ENCODE peak calls at places on chromosomes 5 and 9, in ten cellular contexts. One of them, this sample, is unnamed. For H3K4me1, the result is how much of the 10 kb centered on the place peaks cover.

GRCh38 chr9:85960688-85961093 is 19.7 kb downstream of the NAA35 start:
- DNase-seq in ascending aorta: no peak
- DNase-seq in transverse colon: no peak
- DNase-seq in heart left ventricle: no peak
- DNase-seq in H9: no peak
- DNase-seq in PC-3: no peak
- DNase-seq in body of pancreas: peak
- DNase-seq in psoas muscle: no peak
- DNase-seq in mammary epithelial cell: no peak
- DNase-seq in left ventricle myocardium inferior: no peak
- DNase-seq in this sample: no peak

GRCh38 chr5:177606071-177607051 is 6.4 kb downstream of the B4GALT7 start:
- DNase-seq in transverse colon: no peak
- DNase-seq in mammary epithelial cell: no peak
- DNase-seq in left ventricle myocardium inferior: no peak
- DNase-seq in PC-3: no peak
- DNase-seq in H9: no peak
- DNase-seq in psoas muscle: no peak
- DNase-seq in body of pancreas: no peak
- DNase-seq in ascending aorta: no peak
- DNase-seq in heart left ventricle: no peak
- DNase-seq in this sample: no peak

GRCh38 chr9:38068866-38069628 is at the start of gene SHB:
- DNase-seq in heart left ventricle: peak
- DNase-seq in left ventricle myocardium inferior: peak
- DNase-seq in psoas muscle: peak
- DNase-seq in mammary epithelial cell: peak
- DNase-seq in PC-3: peak
- DNase-seq in ascending aorta: peak
- DNase-seq in H9: peak
- DNase-seq in transverse colon: peak
- DNase-seq in body of pancreas: peak
- DNase-seq in this sample: peak

GRCh38 chr5:109479260-109479860 is 69.6 kb upstream of the PJA2 start:
- DNase-seq in psoas muscle: no peak
- DNase-seq in body of pancreas: no peak
- DNase-seq in PC-3: peak
- DNase-seq in ascending aorta: no peak
- DNase-seq in mammary epithelial cell: no peak
- DNase-seq in left ventricle myocardium inferior: no peak
- DNase-seq in H9: no peak
- DNase-seq in transverse colon: no peak
- DNase-seq in heart left ventricle: no peak
- DNase-seq in this sample: peak

GRCh38 chr5:181167814-181168488 is 20.6 kb downstream of the OR2V2 start:
- DNase-seq in PC-3: peak
- DNase-seq in transverse colon: no peak
- DNase-seq in left ventricle myocardium inferior: no peak
- DNase-seq in ascending aorta: no peak
- DNase-seq in heart left ventricle: no peak
- DNase-seq in body of pancreas: no peak
- DNase-seq in psoas muscle: no peak
- DNase-seq in mammary epithelial cell: no peak
- DNase-seq in H9: peak
- DNase-seq in this sample: no peak

GRCh38 chr9:132894857-132895846 is 16.5 kb downstream of the SPACA9 start:
- DNase-seq in heart left ventricle: no peak
- DNase-seq in PC-3: peak
- DNase-seq in psoas muscle: no peak
- DNase-seq in ascending aorta: no peak
- DNase-seq in left ventricle myocardium inferior: no peak
- DNase-seq in transverse colon: no peak
- DNase-seq in body of pancreas: no peak
- DNase-seq in H9: no peak
- DNase-seq in mammary epithelial cell: no peak
- DNase-seq in this sample: no peak

GRCh38 chr5:174535691-174536090 is 188.7 kb upstream of the MSX2 start:
- DNase-seq in PC-3: peak
- DNase-seq in body of pancreas: no peak
- DNase-seq in heart left ventricle: no peak
- DNase-seq in transverse colon: no peak
- DNase-seq in ascending aorta: no peak
- DNase-seq in H9: no peak
- DNase-seq in mammary epithelial cell: peak
- DNase-seq in left ventricle myocardium inferior: no peak
- DNase-seq in psoas muscle: no peak
- DNase-seq in this sample: no peak

GRCh38 chr9:112535364-112535763 is 48.7 kb downstream of the KIAA1958 start:
- DNase-seq in body of pancreas: no peak
- DNase-seq in heart left ventricle: no peak
- DNase-seq in transverse colon: no peak
- DNase-seq in left ventricle myocardium inferior: no peak
- DNase-seq in psoas muscle: no peak
- DNase-seq in ascending aorta: no peak
- DNase-seq in PC-3: no peak
- DNase-seq in mammary epithelial cell: no peak
- DNase-seq in H9: no peak
- DNase-seq in this sample: no peak

GRCh38 chr9:133711428-133712220 is 26.5 kb downstream of the SARDH start:
- DNase-seq in H9: no peak
- DNase-seq in transverse colon: no peak
- DNase-seq in mammary epithelial cell: no peak
- DNase-seq in left ventricle myocardium inferior: no peak
- DNase-seq in ascending aorta: no peak
- DNase-seq in psoas muscle: no peak
- DNase-seq in body of pancreas: peak
- DNase-seq in heart left ventricle: no peak
- DNase-seq in PC-3: no peak
- DNase-seq in this sample: peak

GRCh38 chr9:971901-972511 is 4.4 kb upstream of the DMRT3 start:
- DNase-seq in body of pancreas: peak
- DNase-seq in PC-3: no peak
- DNase-seq in ascending aorta: no peak
- DNase-seq in psoas muscle: peak
- DNase-seq in transverse colon: peak
- DNase-seq in mammary epithelial cell: no peak
- DNase-seq in heart left ventricle: no peak
- DNase-seq in H9: peak
- DNase-seq in left ventricle myocardium inferior: no peak
- DNase-seq in this sample: peak

GRCh38 chr9:115650768-115651167 is 502.8 kb upstream of the PAPPA start:
- DNase-seq in mammary epithelial cell: peak
- DNase-seq in transverse colon: no peak
- DNase-seq in left ventricle myocardium inferior: no peak
- DNase-seq in PC-3: no peak
- DNase-seq in H9: no peak
- DNase-seq in ascending aorta: no peak
- DNase-seq in body of pancreas: no peak
- DNase-seq in psoas muscle: no peak
- DNase-seq in heart left ventricle: no peak
- DNase-seq in this sample: no peak

GRCh38 chr5:60586307-60586901 is 113.6 kb downstream of the DEPDC1B start:
- DNase-seq in body of pancreas: no peak
- DNase-seq in transverse colon: no peak
- DNase-seq in ascending aorta: no peak
- DNase-seq in left ventricle myocardium inferior: no peak
- DNase-seq in mammary epithelial cell: no peak
- DNase-seq in psoas muscle: no peak
- DNase-seq in heart left ventricle: no peak
- DNase-seq in H9: no peak
- DNase-seq in PC-3: peak
- DNase-seq in this sample: peak

GRCh38 chr9:130731355-130731754 is 37.8 kb downstream of the EXOSC2 start:
- DNase-seq in psoas muscle: no peak
- DNase-seq in H9: no peak
- DNase-seq in mammary epithelial cell: no peak
- DNase-seq in left ventricle myocardium inferior: no peak
- DNase-seq in ascending aorta: no peak
- DNase-seq in transverse colon: no peak
- DNase-seq in heart left ventricle: no peak
- DNase-seq in PC-3: no peak
- DNase-seq in body of pancreas: no peak
- DNase-seq in this sample: no peak

GRCh38 chr5:16886366-16886736 is 49.7 kb downstream of the MYO10 start:
- DNase-seq in transverse colon: no peak
- DNase-seq in H9: no peak
- DNase-seq in body of pancreas: peak
- DNase-seq in psoas muscle: no peak
- DNase-seq in ascending aorta: peak
- DNase-seq in left ventricle myocardium inferior: no peak
- DNase-seq in PC-3: no peak
- DNase-seq in mammary epithelial cell: no peak
- DNase-seq in heart left ventricle: no peak
- DNase-seq in this sample: no peak

GRCh38 chr5:113505181-113505580 is 8.3 kb upstream of the YTHDC2 start:
- DNase-seq in left ventricle myocardium inferior: no peak
- DNase-seq in PC-3: peak
- DNase-seq in ascending aorta: no peak
- DNase-seq in H9: no peak
- DNase-seq in heart left ventricle: no peak
- DNase-seq in transverse colon: no peak
- DNase-seq in mammary epithelial cell: peak
- DNase-seq in body of pancreas: no peak
- DNase-seq in psoas muscle: no peak
- DNase-seq in this sample: no peak

GRCh38 chr5:141742866-141743651 is 61.0 kb upstream of the ARAP3 start:
- DNase-seq in mammary epithelial cell: peak
- DNase-seq in heart left ventricle: no peak
- DNase-seq in H9: peak
- DNase-seq in PC-3: peak
- DNase-seq in ascending aorta: no peak
- DNase-seq in psoas muscle: no peak
- DNase-seq in transverse colon: no peak
- DNase-seq in body of pancreas: no peak
- DNase-seq in left ventricle myocardium inferior: no peak
- DNase-seq in this sample: peak

GRCh38 chr9:128628471-128629048 is 28.1 kb downstream of the DYNC2I2 start:
- DNase-seq in transverse colon: peak
- DNase-seq in psoas muscle: peak
- DNase-seq in H9: no peak
- DNase-seq in body of pancreas: peak
- DNase-seq in mammary epithelial cell: no peak
- DNase-seq in ascending aorta: peak
- DNase-seq in left ventricle myocardium inferior: peak
- DNase-seq in heart left ventricle: peak
- DNase-seq in PC-3: no peak
- DNase-seq in this sample: no peak

GRCh38 chr5:78237911-78238310 is 56.6 kb downstream of the AP3B1 start:
- DNase-seq in heart left ventricle: no peak
- DNase-seq in body of pancreas: no peak
- DNase-seq in left ventricle myocardium inferior: no peak
- DNase-seq in mammary epithelial cell: no peak
- DNase-seq in psoas muscle: no peak
- DNase-seq in PC-3: no peak
- DNase-seq in H9: no peak
- DNase-seq in transverse colon: no peak
- DNase-seq in ascending aorta: no peak
- DNase-seq in this sample: no peak

GRCh38 chr9:127116088-127116726 is 6.2 kb downstream of the ANGPTL2 start:
- DNase-seq in H9: no peak
- DNase-seq in transverse colon: no peak
- DNase-seq in mammary epithelial cell: no peak
- DNase-seq in heart left ventricle: no peak
- DNase-seq in PC-3: no peak
- DNase-seq in ascending aorta: no peak
- DNase-seq in left ventricle myocardium inferior: no peak
- DNase-seq in body of pancreas: no peak
- DNase-seq in psoas muscle: no peak
- DNase-seq in this sample: no peak
- H3K4me1 ChIP-seq in H9: under half
- H3K4me1 ChIP-seq in transverse colon: under half
- H3K4me1 ChIP-seq in mammary epithelial cell: under half
- H3K4me1 ChIP-seq in heart left ventricle: half or more
- H3K4me1 ChIP-seq in PC-3: under half
- H3K4me1 ChIP-seq in ascending aorta: under half
- H3K4me1 ChIP-seq in left ventricle myocardium inferior: half or more
- H3K4me1 ChIP-seq in body of pancreas: under half
- H3K4me1 ChIP-seq in psoas muscle: half or more
- H3K4me1 ChIP-seq in this sample: under half

GRCh38 chr9:72355153-72355552 is 9.9 kb downstream of the ZFAND5 start:
- DNase-seq in left ventricle myocardium inferior: no peak
- DNase-seq in PC-3: no peak
- DNase-seq in transverse colon: no peak
- DNase-seq in psoas muscle: no peak
- DNase-seq in ascending aorta: no peak
- DNase-seq in heart left ventricle: no peak
- DNase-seq in mammary epithelial cell: no peak
- DNase-seq in H9: no peak
- DNase-seq in body of pancreas: no peak
- DNase-seq in this sample: no peak
- H3K4me1 ChIP-seq in left ventricle myocardium inferior: half or more
- H3K4me1 ChIP-seq in PC-3: under half
- H3K4me1 ChIP-seq in transverse colon: under half
- H3K4me1 ChIP-seq in psoas muscle: half or more
- H3K4me1 ChIP-seq in ascending aorta: under half
- H3K4me1 ChIP-seq in heart left ventricle: half or more
- H3K4me1 ChIP-seq in mammary epithelial cell: under half
- H3K4me1 ChIP-seq in H9: under half
- H3K4me1 ChIP-seq in body of pancreas: under half
- H3K4me1 ChIP-seq in this sample: under half

GRCh38 chr9:70406446-70406862 is 8.0 kb downstream of the KLF9 start:
- DNase-seq in H9: no peak
- DNase-seq in mammary epithelial cell: no peak
- DNase-seq in psoas muscle: no peak
- DNase-seq in body of pancreas: no peak
- DNase-seq in transverse colon: peak
- DNase-seq in ascending aorta: peak
- DNase-seq in PC-3: no peak
- DNase-seq in left ventricle myocardium inferior: no peak
- DNase-seq in heart left ventricle: no peak
- DNase-seq in this sample: peak
- H3K4me1 ChIP-seq in H9: under half
- H3K4me1 ChIP-seq in mammary epithelial cell: under half
- H3K4me1 ChIP-seq in psoas muscle: half or more
- H3K4me1 ChIP-seq in body of pancreas: half or more
- H3K4me1 ChIP-seq in transverse colon: under half
- H3K4me1 ChIP-seq in ascending aorta: half or more
- H3K4me1 ChIP-seq in PC-3: under half
- H3K4me1 ChIP-seq in left ventricle myocardium inferior: half or more
- H3K4me1 ChIP-seq in heart left ventricle: half or more
- H3K4me1 ChIP-seq in this sample: under half

DNA sequence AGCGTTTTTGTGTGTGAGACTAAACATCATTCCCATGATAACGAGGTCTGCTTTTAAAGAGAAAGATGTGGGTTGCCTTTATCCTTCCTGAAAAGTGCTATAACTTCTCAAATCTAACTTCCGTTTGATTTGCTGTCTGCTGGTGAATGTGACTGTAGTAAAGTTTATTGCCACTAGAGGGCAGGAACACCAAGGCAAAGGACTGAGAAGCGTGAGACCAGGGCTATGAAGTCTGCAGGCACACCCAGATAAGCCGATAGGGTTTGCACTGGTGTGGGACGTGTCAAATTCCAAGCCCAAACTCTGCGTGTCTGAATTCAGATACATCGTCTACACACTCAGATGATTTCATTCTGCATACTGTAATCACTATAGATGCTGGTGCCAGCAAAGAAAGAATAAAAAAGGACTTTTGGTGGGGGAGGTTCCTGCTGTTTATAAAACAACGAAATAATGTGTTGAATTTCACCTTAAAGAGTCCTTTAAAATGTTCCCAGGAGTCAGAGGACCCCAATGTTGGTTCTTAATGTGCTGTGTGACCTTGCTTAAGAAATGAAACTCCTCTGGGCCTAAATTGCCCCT is 87.2 kb downstream of the PTTG1 start:
- DNase-seq in psoas muscle: no peak
- DNase-seq in PC-3: peak
- DNase-seq in H9: peak
- DNase-seq in ascending aorta: peak
- DNase-seq in heart left ventricle: peak
- DNase-seq in body of pancreas: peak
- DNase-seq in left ventricle myocardium inferior: no peak
- DNase-seq in mammary epithelial cell: peak
- DNase-seq in transverse colon: peak
- DNase-seq in this sample: peak
- H3K4me1 ChIP-seq in psoas muscle: under half
- H3K4me1 ChIP-seq in PC-3: under half
- H3K4me1 ChIP-seq in H9: under half
- H3K4me1 ChIP-seq in ascending aorta: under half
- H3K4me1 ChIP-seq in heart left ventricle: under half
- H3K4me1 ChIP-seq in body of pancreas: under half
- H3K4me1 ChIP-seq in left ventricle myocardium inferior: under half
- H3K4me1 ChIP-seq in mammary epithelial cell: under half
- H3K4me1 ChIP-seq in transverse colon: under half
- H3K4me1 ChIP-seq in this sample: under half

This sample was measured in cardiac muscle cell.